ENCODE peak calls at places on chromosomes 16 and 17, in five cellular contexts. B, E, H, M and K are unnamed samples.

GRCh38 chr17:36936455-36936934 is 780 bp upstream of the LHX1 start:
- DNase-seq in B (no peak), M (no peak), E (no peak), H (peak), K (peak)

GRCh38 chr17:3770471-3770870 is 30.5 kb downstream of the ITGAE start:
- DNase-seq in E (no peak), B (no peak), H (no peak), M (no peak), K (no peak)

GRCh38 chr16:78816499-78817441 is 717.3 kb downstream of the WWOX start:
- DNase-seq in H (no peak), B (peak), E (peak), M (no peak), K (no peak)

GRCh38 chr17:49694847-49695697 is 12.7 kb downstream of the SLC35B1 start:
- DNase-seq in H (peak), M (peak), E (peak), B (peak), K (peak)

GRCh38 chr16:23324727-23325126 is 22.6 kb downstream of the SCNN1B start:
- DNase-seq in M (peak), B (no peak), H (no peak), E (peak), K (no peak)

GRCh38 chr17:47239663-47240374 is 13.8 kb upstream of the ITGB3 start:
- DNase-seq in E (peak), M (peak), B (peak), H (no peak), K (no peak)

GRCh38 chr16:7086842-7087616 is 245.6 kb upstream of the RBFOX1 start:
- DNase-seq in M (peak), H (peak), E (peak), B (no peak), K (peak)

GRCh38 chr17:7313028-7313889 is 1.9 kb downstream of the GPS2 start:
- DNase-seq in H (peak), M (no peak), E (no peak), B (no peak), K (no peak)

GRCh38 chr16:30948087-30948955 is 547 bp upstream of the ORAI3 start:
- DNase-seq in B (peak), E (peak), M (peak), H (peak), K (peak)

GRCh38 chr17:57671546-57672204 is 73.4 kb downstream of the CCDC182 start:
- DNase-seq in H (peak), E (peak), B (peak), M (peak), K (peak)

GRCh38 chr17:37506678-37507077 is 17.0 kb downstream of the DUSP14 start:
- DNase-seq in M (no peak), B (peak), H (peak), E (peak), K (peak)

GRCh38 chr17:31663576-31663975 is 195.5 kb downstream of the COPRS start:
- DNase-seq in M (no peak), E (no peak), H (peak), B (peak), K (no peak)

GRCh38 chr17:48261297-48261880 is 153.8 kb downstream of the SNX11 start:
- DNase-seq in H (peak), E (peak), M (peak), B (no peak), K (peak)

GRCh38 chr16:83344014-83344413 is 463.8 kb upstream of the HSBP1 start:
- DNase-seq in H (no peak), M (no peak), E (no peak), B (peak), K (no peak)

GRCh38 chr17:1060991-1061390 is 64.1 kb downstream of the TIMM22 start:
- DNase-seq in B (peak), H (no peak), M (peak), E (peak), K (no peak)

GRCh38 chr17:56119191-56119590 is 34.1 kb upstream of the ANKFN1 start:
- DNase-seq in B (no peak), E (no peak), M (no peak), H (no peak), K (no peak)

GRCh38 chr17:56125830-56126819 is 27.1 kb upstream of the ANKFN1 start:
- DNase-seq in H (peak), M (no peak), E (peak), B (peak), K (peak)

DNA sequence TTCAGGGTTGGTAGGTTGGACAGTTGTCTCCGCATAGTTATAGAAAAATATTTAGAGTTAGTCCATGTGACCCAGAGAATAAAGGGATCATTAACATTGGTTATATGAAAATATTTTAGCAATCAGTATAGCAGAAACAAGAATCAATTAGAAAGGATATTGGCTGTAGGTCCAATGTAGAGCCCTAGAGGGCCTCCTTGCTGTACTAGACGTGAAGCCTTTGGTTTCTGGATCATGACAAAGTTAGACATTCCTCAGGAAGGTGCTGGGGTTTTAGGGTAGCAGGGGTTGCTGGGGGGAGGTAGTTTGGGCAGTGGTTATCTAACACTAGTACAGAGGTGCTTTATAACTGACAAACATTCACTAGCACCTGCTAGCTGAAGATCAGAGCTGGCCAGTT is 31.6 kb upstream of the ANKFN1 start:
- DNase-seq in M (no peak), B (no peak), H (peak), E (no peak), K (no peak)
- TF ChIP-seq CTCF in M (no peak), B (no peak), H (peak), E (peak), K (peak)

DNA sequence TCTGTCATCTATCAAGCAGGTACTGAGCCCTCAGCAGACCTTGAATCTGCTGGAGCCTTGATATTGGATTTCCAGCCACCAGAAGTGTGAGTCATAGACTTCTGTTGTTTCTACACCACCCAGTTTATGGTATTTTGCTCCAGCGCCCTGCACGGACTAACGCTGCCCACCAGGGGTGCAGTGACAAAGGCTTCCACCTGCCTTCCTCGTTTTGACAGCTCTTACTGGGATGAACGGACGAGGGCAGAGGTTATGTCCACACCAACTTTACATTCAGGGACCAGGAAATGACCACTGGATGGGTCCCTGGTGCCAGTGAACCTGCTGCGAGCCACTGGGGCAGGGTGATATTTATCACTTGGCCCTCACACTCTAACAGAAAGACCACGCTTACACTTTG is 66.6 kb upstream of the CBX4 start:
- DNase-seq in H (no peak), B (no peak), E (peak), M (no peak), K (no peak)
- TF ChIP-seq CTCF in H (peak), B (no peak), E (peak), M (no peak), K (peak)

GRCh38 chr16:2964416-2965223 is 545 bp downstream of the KREMEN2 start:
- DNase-seq in M (no peak), H (peak), E (peak), B (no peak), K (peak)
- TF ChIP-seq CTCF in M (no peak), H (no peak), E (no peak), B (no peak), K (no peak)

DNA sequence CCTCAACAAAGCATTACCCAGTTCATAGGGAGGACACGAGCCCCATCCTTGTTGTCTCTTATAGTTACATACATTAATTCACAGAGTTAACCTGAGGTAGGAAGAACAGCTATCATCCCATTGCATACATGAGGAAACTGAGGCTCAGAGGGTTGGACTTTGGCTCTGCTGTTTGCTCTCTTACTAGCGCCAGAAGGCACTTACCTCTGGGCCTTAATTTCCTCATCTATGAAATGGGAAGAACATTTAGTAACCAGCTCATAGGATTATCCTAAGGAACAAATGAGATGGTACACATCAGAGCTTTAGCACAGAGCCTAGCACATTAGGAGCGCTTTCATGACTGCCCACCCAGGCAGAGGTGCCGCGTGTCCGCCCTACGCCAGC is 27.6 kb downstream of the NEUROD2 start:
- DNase-seq in E (no peak), H (no peak), M (no peak), B (no peak), K (no peak)
- TF ChIP-seq CTCF in E (no peak), H (no peak), M (no peak), B (no peak), K (no peak)

GRCh38 chr16:87681990-87682570 is 79.8 kb downstream of the JPH3 start:
- DNase-seq in B (peak), E (no peak), M (no peak), H (peak), K (no peak)
- TF ChIP-seq CTCF in B (peak), E (no peak), M (no peak), H (peak), K (peak)

DNA sequence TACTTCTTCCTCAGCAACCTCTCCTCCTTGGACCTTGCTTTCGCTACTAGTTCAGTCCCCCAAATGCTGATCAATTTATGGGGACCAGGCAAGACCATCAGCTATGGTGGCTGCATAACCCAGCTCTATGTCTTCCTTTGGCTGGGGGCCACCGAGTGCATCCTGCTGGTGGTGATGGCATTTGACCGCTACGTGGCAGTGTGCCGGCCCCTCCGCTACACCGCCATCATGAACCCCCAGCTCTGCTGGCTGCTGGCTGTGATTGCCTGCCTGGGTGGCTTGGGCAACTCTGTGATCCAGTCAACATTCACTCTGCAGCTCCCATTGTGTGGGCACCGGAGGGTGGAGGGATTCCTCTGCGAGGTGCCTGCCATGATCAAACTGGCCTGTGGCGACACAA is 429 bp downstream of the OR2C1 start:
- DNase-seq in M (no peak), H (no peak), B (no peak), E (no peak), K (no peak)
- TF ChIP-seq CTCF in M (no peak), H (no peak), B (no peak), E (no peak), K (no peak)

GRCh38 chr17:79874329-79874981 is 35.2 kb upstream of the CBX4 start:
- DNase-seq in M (no peak), E (peak), B (peak), H (peak), K (no peak)
- TF ChIP-seq CTCF in M (peak), E (peak), B (peak), H (peak), K (peak)

DNA sequence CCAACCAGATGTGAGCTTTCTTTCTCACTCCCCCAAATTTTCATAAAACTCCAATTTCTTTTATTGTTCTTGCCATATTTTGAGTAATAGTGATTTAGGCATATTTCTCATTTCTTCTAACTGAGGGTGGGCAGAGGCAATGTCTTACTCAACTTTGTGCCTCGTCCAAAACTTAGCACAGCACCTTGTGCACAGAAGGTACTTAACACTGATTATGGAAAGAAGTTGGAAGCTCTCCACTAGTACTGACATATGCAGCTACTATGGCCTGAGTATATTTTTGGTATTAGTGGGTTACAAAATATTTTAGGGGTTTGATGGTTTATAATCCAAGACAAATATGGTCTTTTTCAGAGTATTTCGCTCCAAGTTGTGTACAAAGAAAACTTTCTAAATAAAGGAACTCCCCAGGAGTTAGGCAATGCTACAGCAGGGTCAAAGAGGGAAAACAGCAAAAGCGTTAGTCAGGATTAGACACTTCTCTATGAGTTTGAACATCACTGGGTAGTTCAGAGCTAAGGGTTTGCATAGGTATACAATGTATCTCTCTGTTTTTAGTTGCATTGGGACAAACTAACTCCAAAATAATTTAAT is 34.9 kb downstream of the FAM20A start:
- DNase-seq in H (no peak), E (no peak), B (no peak), M (no peak), K (no peak)
- TF ChIP-seq CTCF in H (no peak), E (no peak), B (no peak), M (no peak), K (no peak)